ENCODE peak calls at places on chromosome 20, in five cellular contexts. One of them, this sample, is unnamed.

GRCh38 chr20:59031326-59032022 is 661 bp downstream of the ATP5F1E start:
- DNase-seq in AG04450: no peak
- DNase-seq in heart left ventricle: no peak
- DNase-seq in fibroblast of lung: no peak
- DNase-seq in AG09309: no peak
- DNase-seq in this sample: no peak

GRCh38 chr20:56592817-56593216 is 36.3 kb upstream of the TFAP2C start:
- DNase-seq in AG04450: no peak
- DNase-seq in heart left ventricle: no peak
- DNase-seq in fibroblast of lung: no peak
- DNase-seq in AG09309: no peak
- DNase-seq in this sample: no peak

GRCh38 chr20:52295556-52295955 is 104.0 kb upstream of the ZFP64 start:
- DNase-seq in AG04450: no peak
- DNase-seq in heart left ventricle: no peak
- DNase-seq in fibroblast of lung: peak
- DNase-seq in AG09309: no peak
- DNase-seq in this sample: no peak

GRCh38 chr20:43043887-43044286 is 145.8 kb downstream of the PTPRT start:
- DNase-seq in AG04450: no peak
- DNase-seq in heart left ventricle: no peak
- DNase-seq in fibroblast of lung: no peak
- DNase-seq in AG09309: no peak
- DNase-seq in this sample: no peak

GRCh38 chr20:50224052-50224451 is 33.4 kb downstream of the CEBPB start:
- DNase-seq in AG04450: no peak
- DNase-seq in heart left ventricle: no peak
- DNase-seq in fibroblast of lung: no peak
- DNase-seq in AG09309: no peak
- DNase-seq in this sample: no peak

GRCh38 chr20:63744574-63745423 is 5.2 kb downstream of the SLC2A4RG start:
- DNase-seq in AG04450: no peak
- DNase-seq in heart left ventricle: no peak
- DNase-seq in fibroblast of lung: no peak
- DNase-seq in AG09309: no peak
- DNase-seq in this sample: no peak

GRCh38 chr20:257419-257818 is at the start of gene DEFB132:
- DNase-seq in AG04450: no peak
- DNase-seq in heart left ventricle: no peak
- DNase-seq in fibroblast of lung: no peak
- DNase-seq in AG09309: no peak
- DNase-seq in this sample: no peak

GRCh38 chr20:50580016-50580747 is 70.0 kb downstream of the PTPN1 start:
- DNase-seq in AG04450: no peak
- DNase-seq in heart left ventricle: peak
- DNase-seq in fibroblast of lung: peak
- DNase-seq in AG09309: no peak
- DNase-seq in this sample: no peak

GRCh38 chr20:44706371-44707258 is 8.6 kb upstream of the CCN5 start:
- DNase-seq in AG04450: no peak
- DNase-seq in heart left ventricle: no peak
- DNase-seq in fibroblast of lung: no peak
- DNase-seq in AG09309: no peak
- DNase-seq in this sample: no peak

GRCh38 chr20:43507150-43508080 is at the start of gene L3MBTL1:
- DNase-seq in AG04450: no peak
- DNase-seq in heart left ventricle: peak
- DNase-seq in fibroblast of lung: peak
- DNase-seq in AG09309: no peak
- DNase-seq in this sample: no peak

GRCh38 chr20:22744341-22745193 is 160.2 kb upstream of the FOXA2 start:
- DNase-seq in AG04450: no peak
- DNase-seq in heart left ventricle: no peak
- DNase-seq in fibroblast of lung: no peak
- DNase-seq in AG09309: no peak
- DNase-seq in this sample: no peak

GRCh38 chr20:728022-728944 is 40.0 kb downstream of the SLC52A3 start:
- DNase-seq in AG04450: no peak
- DNase-seq in heart left ventricle: peak
- DNase-seq in fibroblast of lung: peak
- DNase-seq in AG09309: no peak
- DNase-seq in this sample: no peak

GRCh38 chr20:34781250-34781649 is 44.2 kb downstream of the NCOA6 start:
- DNase-seq in AG04450: no peak
- DNase-seq in heart left ventricle: no peak
- DNase-seq in fibroblast of lung: no peak
- DNase-seq in AG09309: no peak
- DNase-seq in this sample: no peak

GRCh38 chr20:25245461-25245860 is 2.4 kb upstream of the PYGB start:
- DNase-seq in AG04450: no peak
- DNase-seq in heart left ventricle: no peak
- DNase-seq in fibroblast of lung: no peak
- DNase-seq in AG09309: no peak
- DNase-seq in this sample: no peak
- H3K4me3 ChIP-seq in AG04450: no peak
- H3K4me3 ChIP-seq in heart left ventricle: no peak
- H3K4me3 ChIP-seq in fibroblast of lung: no peak
- H3K4me3 ChIP-seq in AG09309: no peak
- H3K4me3 ChIP-seq in this sample: no peak

GRCh38 chr20:21681932-21682318 is 23.5 kb upstream of the PAX1 start:
- DNase-seq in AG04450: no peak
- DNase-seq in heart left ventricle: no peak
- DNase-seq in fibroblast of lung: no peak
- DNase-seq in AG09309: no peak
- DNase-seq in this sample: no peak
- H3K4me3 ChIP-seq in AG04450: no peak
- H3K4me3 ChIP-seq in heart left ventricle: no peak
- H3K4me3 ChIP-seq in fibroblast of lung: no peak
- H3K4me3 ChIP-seq in AG09309: no peak
- H3K4me3 ChIP-seq in this sample: no peak

GRCh38 chr20:5077761-5078387 is 41.9 kb downstream of the PCNA start:
- DNase-seq in AG04450: no peak
- DNase-seq in heart left ventricle: no peak
- DNase-seq in fibroblast of lung: no peak
- DNase-seq in AG09309: no peak
- DNase-seq in this sample: no peak
- H3K4me3 ChIP-seq in AG04450: no peak
- H3K4me3 ChIP-seq in heart left ventricle: peak
- H3K4me3 ChIP-seq in fibroblast of lung: peak
- H3K4me3 ChIP-seq in AG09309: no peak
- H3K4me3 ChIP-seq in this sample: no peak

GRCh38 chr20:41499064-41499463 is 119.1 kb downstream of the CHD6 start:
- DNase-seq in AG04450: no peak
- DNase-seq in heart left ventricle: no peak
- DNase-seq in fibroblast of lung: no peak
- DNase-seq in AG09309: no peak
- DNase-seq in this sample: no peak

GRCh38 chr20:41501376-41501775 is 116.8 kb downstream of the CHD6 start:
- DNase-seq in AG04450: no peak
- DNase-seq in heart left ventricle: no peak
- DNase-seq in fibroblast of lung: peak
- DNase-seq in AG09309: no peak
- DNase-seq in this sample: no peak

GRCh38 chr20:41505198-41505597 is 113.0 kb downstream of the CHD6 start:
- DNase-seq in AG04450: no peak
- DNase-seq in heart left ventricle: no peak
- DNase-seq in fibroblast of lung: no peak
- DNase-seq in AG09309: no peak
- DNase-seq in this sample: no peak

GRCh38 chr20:41497186-41497895 is 120.8 kb downstream of the CHD6 start:
- DNase-seq in AG04450: no peak
- DNase-seq in heart left ventricle: no peak
- DNase-seq in fibroblast of lung: peak
- DNase-seq in AG09309: no peak
- DNase-seq in this sample: no peak

DNA sequence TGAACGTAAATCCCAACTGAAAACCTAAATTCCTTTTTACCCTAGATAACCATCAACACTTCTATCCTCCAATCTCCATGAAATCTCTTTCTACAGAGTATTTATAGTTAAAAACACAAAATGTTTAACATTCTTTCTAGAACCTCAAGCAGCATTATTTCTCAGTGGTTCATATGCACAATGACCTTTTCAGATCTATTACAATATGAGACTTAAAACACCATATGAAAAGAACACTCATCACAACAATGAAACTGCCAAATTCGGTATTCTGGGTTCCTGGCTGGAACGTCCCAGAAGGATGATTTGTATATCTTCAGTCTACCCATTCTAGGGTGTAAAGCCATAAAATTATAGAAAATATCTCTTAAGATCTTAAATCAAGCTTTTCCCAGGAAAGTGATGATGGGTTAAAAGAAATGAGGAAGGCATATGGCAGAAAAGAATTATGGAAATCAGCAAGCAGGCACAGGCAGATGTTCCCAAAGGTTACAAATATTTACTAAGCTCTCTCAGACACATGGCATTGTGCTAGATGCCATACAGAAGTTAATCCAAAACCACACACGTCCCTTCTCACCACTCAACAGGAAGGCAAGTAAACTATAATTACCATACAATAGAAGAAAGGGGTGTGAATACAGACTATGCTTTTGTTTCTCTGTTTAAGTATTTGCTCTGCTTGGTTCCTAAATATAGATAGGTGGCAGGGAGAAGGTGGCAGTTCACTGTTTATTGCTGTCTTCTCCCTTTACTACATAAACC is 118.0 kb downstream of the CHD6 start:
- DNase-seq in AG04450: no peak
- DNase-seq in heart left ventricle: no peak
- DNase-seq in fibroblast of lung: no peak
- DNase-seq in AG09309: peak
- DNase-seq in this sample: no peak
- H3K4me3 ChIP-seq in AG04450: no peak
- H3K4me3 ChIP-seq in heart left ventricle: no peak
- H3K4me3 ChIP-seq in fibroblast of lung: no peak
- H3K4me3 ChIP-seq in AG09309: no peak
- H3K4me3 ChIP-seq in this sample: no peak

This sample was measured in retinal pigment epithelial cell.